ENCODE peak calls at places on chromosome 7, in four cellular contexts. One of them, this sample, is unnamed.
A peak's percentile ranks its signal among the peaks of the same experiment; 100 is the strongest.

GRCh38 chr7:152568972-152569371 is 107.0 kb downstream of the XRCC2 start:
- DNase-seq in mesendoderm: no peak
- DNase-seq in IMR-90: no peak
- DNase-seq in H1: no peak
- DNase-seq in this sample: no peak

GRCh38 chr7:37251222-37251621 is 197.4 kb downstream of the ELMO1 start:
- DNase-seq in IMR-90: no peak
- DNase-seq in H1: no peak
- DNase-seq in mesendoderm: no peak
- DNase-seq in this sample: no peak

GRCh38 chr7:36280840-36281812 is 108.5 kb upstream of the ANLN start:
- DNase-seq in IMR-90: peak; percentile 90
- DNase-seq in mesendoderm: peak; percentile 78
- DNase-seq in H1: no peak
- DNase-seq in this sample: peak; percentile 74

GRCh38 chr7:114567416-114567815 is 152.8 kb downstream of the FOXP2 start:
- DNase-seq in H1: no peak
- DNase-seq in mesendoderm: no peak
- DNase-seq in IMR-90: no peak
- DNase-seq in this sample: no peak

GRCh38 chr7:114957434-114957833 is 35.5 kb downstream of the MDFIC start:
- DNase-seq in H1: no peak
- DNase-seq in IMR-90: no peak
- DNase-seq in mesendoderm: no peak
- DNase-seq in this sample: no peak

GRCh38 chr7:6159097-6159483 is 113.3 kb downstream of the CYTH3 start:
- DNase-seq in IMR-90: peak; percentile 5
- DNase-seq in mesendoderm: no peak
- DNase-seq in H1: no peak
- DNase-seq in this sample: no peak

GRCh38 chr7:20240080-20240926 is 23.1 kb upstream of the MACC1 start:
- DNase-seq in mesendoderm: no peak
- DNase-seq in H1: no peak
- DNase-seq in IMR-90: no peak
- DNase-seq in this sample: no peak

GRCh38 chr7:77550586-77550985 is 13.5 kb downstream of the PTPN12 start:
- DNase-seq in mesendoderm: no peak
- DNase-seq in H1: no peak
- DNase-seq in IMR-90: peak; percentile 22
- DNase-seq in this sample: no peak

GRCh38 chr7:55409474-55410225 is 44.5 kb downstream of the LANCL2 start:
- DNase-seq in IMR-90: peak; percentile 35
- DNase-seq in H1: no peak
- DNase-seq in mesendoderm: no peak
- DNase-seq in this sample: no peak

GRCh38 chr7:69932034-69932628 is 333.9 kb downstream of the AUTS2 start:
- DNase-seq in IMR-90: peak; percentile 4
- DNase-seq in mesendoderm: peak; percentile 47
- DNase-seq in H1: no peak
- DNase-seq in this sample: no peak

GRCh38 chr7:98084631-98085030 is 22.0 kb upstream of the LMTK2 start:
- DNase-seq in H1: no peak
- DNase-seq in IMR-90: no peak
- DNase-seq in mesendoderm: no peak
- DNase-seq in this sample: no peak

GRCh38 chr7:142885311-142886230 is at the start of gene TRPV6:
- DNase-seq in H1: peak; percentile 15
- DNase-seq in mesendoderm: peak; percentile 93
- DNase-seq in IMR-90: no peak
- DNase-seq in this sample: peak; percentile 83

GRCh38 chr7:80277434-80278427 is 143.1 kb downstream of the GNAI1 start:
- DNase-seq in IMR-90: peak; percentile 32
- DNase-seq in mesendoderm: no peak
- DNase-seq in H1: no peak
- DNase-seq in this sample: no peak

GRCh38 chr7:17830206-17830605 is 110.1 kb downstream of the SNX13 start:
- DNase-seq in H1: no peak
- DNase-seq in mesendoderm: no peak
- DNase-seq in IMR-90: no peak
- DNase-seq in this sample: no peak

GRCh38 chr7:115782716-115783460 is 247.7 kb downstream of the TFEC start:
- DNase-seq in H1: no peak
- DNase-seq in mesendoderm: no peak
- DNase-seq in IMR-90: no peak
- DNase-seq in this sample: no peak

GRCh38 chr7:37832194-37832593 is 16.2 kb upstream of the NME8 start:
- DNase-seq in H1: no peak
- DNase-seq in mesendoderm: no peak
- DNase-seq in IMR-90: no peak
- DNase-seq in this sample: no peak

GRCh38 chr7:99406557-99406956 is 1.8 kb downstream of the PDAP1 start:
- DNase-seq in H1: no peak
- DNase-seq in IMR-90: no peak
- DNase-seq in mesendoderm: no peak
- DNase-seq in this sample: no peak

GRCh38 chr7:79142706-79143105 is 310.8 kb downstream of the MAGI2 start:
- DNase-seq in H1: no peak
- DNase-seq in IMR-90: no peak
- DNase-seq in mesendoderm: no peak
- DNase-seq in this sample: no peak

GRCh38 chr7:6026011-6026819 is 5.0 kb upstream of the ANKRD61 start:
- DNase-seq in mesendoderm: peak; percentile 77
- DNase-seq in H1: peak; percentile 29
- DNase-seq in IMR-90: peak; percentile 20
- DNase-seq in this sample: peak; percentile 72

GRCh38 chr7:123241809-123242208 is 42.0 kb upstream of the SLC13A1 start:
- DNase-seq in IMR-90: no peak
- DNase-seq in H1: no peak
- DNase-seq in mesendoderm: no peak
- DNase-seq in this sample: no peak

GRCh38 chr7:101743241-101743994 is 74.0 kb upstream of the CUX1 start:
- DNase-seq in H1: peak; percentile 25
- DNase-seq in mesendoderm: peak; percentile 75
- DNase-seq in IMR-90: peak; percentile 49
- DNase-seq in this sample: peak; percentile 83

GRCh38 chr7:50828801-50829200 is 46.1 kb upstream of the GRB10 start:
- DNase-seq in mesendoderm: no peak
- DNase-seq in H1: no peak
- DNase-seq in IMR-90: no peak
- DNase-seq in this sample: no peak

GRCh38 chr7:50822716-50823115 is 40.0 kb upstream of the GRB10 start:
- DNase-seq in IMR-90: peak; percentile 50
- DNase-seq in H1: no peak
- DNase-seq in mesendoderm: no peak
- DNase-seq in this sample: no peak

GRCh38 chr7:50824882-50825281 is 42.2 kb upstream of the GRB10 start:
- DNase-seq in IMR-90: no peak
- DNase-seq in H1: no peak
- DNase-seq in mesendoderm: no peak
- DNase-seq in this sample: no peak

GRCh38 chr7:50827281-50827680 is 44.6 kb upstream of the GRB10 start:
- DNase-seq in H1: no peak
- DNase-seq in IMR-90: no peak
- DNase-seq in mesendoderm: no peak
- DNase-seq in this sample: no peak

DNA sequence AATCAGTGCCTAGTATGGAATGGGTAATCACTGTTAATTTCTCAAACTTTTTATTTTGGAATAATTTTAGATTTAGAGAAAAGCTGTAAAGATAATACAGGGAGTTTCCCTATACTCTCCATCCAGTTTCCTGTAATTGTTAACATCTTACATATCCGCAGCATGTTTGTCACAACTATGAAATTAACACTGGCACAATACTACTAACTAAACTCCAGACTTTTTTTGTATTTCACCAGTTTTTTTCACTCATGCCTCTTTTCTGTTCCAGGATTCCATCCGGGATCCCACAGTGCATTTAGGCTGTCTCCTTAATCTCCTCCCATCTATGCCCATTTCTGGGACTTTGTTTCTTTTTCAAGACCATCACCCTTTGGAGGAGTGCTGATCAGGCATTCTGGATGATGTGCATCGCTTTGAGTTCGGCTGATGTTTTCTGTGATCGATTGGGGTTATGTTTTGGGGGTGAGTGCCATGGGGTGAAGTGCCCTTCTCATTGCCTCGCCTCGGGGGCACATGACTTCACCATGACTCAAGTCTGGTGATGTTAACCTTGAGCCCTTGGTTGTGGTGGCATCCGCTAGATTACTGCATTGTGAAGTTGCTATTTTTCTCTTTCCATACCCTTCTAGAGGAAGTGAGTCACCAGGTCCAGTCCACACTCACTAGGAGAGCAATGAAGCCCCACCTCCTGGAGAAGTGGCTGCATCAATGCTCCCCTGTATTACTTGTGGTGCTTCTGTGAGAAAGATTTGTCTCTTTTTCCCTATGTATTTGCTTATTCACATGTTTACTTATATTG is 43.9 kb upstream of the GRB10 start:
- DNase-seq in mesendoderm: peak; percentile 48
- DNase-seq in H1: no peak
- DNase-seq in IMR-90: peak; percentile 87
- DNase-seq in this sample: no peak
- H2BK120ac ChIP-seq in mesendoderm: no peak overlapping the region
- H2BK120ac ChIP-seq in H1: no peak overlapping the region
- H2BK120ac ChIP-seq in IMR-90: peak overlapping the region; percentile 76
- H2BK120ac ChIP-seq in this sample: no peak overlapping the region

GRCh38 chr7:63041786-63042185 is 956.9 kb upstream of the ZNF722 start:
- DNase-seq in H1: no peak
- DNase-seq in IMR-90: no peak
- DNase-seq in mesendoderm: no peak
- DNase-seq in this sample: no peak

GRCh38 chr7:63044721-63045120 is 953.9 kb upstream of the ZNF722 start:
- DNase-seq in H1: no peak
- DNase-seq in IMR-90: no peak
- DNase-seq in mesendoderm: no peak
- DNase-seq in this sample: no peak

GRCh38 chr7:63043657-63044543 is 954.7 kb upstream of the ZNF722 start:
- DNase-seq in H1: no peak
- DNase-seq in IMR-90: no peak
- DNase-seq in mesendoderm: no peak
- DNase-seq in this sample: no peak

GRCh38 chr7:63040966-63041610 is 957.6 kb upstream of the ZNF722 start:
- DNase-seq in IMR-90: no peak
- DNase-seq in H1: no peak
- DNase-seq in mesendoderm: no peak
- DNase-seq in this sample: no peak

DNA sequence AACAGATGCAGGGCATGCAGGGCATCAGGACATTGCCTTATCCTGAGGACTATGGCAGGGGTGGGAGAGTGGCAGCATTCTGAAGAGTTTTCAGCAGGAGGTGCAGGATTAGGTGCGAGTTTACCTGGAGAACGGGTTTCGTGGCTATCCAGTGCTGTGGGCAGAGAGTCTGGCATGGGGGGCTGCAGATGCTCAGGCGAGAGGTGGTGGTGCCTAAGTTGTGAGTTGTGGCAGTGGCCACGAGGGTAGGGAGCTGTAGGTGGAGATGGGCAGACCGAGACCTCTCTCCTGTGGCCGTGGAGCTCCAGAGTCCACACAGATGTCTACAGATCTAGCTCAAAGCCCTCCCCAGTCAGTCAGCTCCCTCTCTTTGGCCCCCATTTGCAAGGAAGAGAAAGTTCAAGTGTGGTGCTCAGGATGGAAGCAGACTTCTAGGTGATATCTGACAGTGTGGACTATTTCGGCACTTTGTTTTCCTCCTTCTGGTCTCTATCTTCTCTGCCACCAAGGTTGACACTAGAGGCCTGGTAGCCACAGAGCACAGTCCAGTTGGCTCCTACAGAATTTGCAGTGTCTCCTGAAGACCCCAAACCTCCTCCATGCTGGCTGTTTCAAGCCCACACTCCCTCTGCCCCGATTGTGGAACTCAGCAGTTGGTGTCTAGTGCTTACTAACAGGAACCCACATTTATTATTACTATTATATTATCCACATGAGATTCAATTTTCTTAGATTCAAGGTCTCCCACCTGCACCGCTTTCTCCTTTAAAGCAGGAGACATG is 955.7 kb upstream of the ZNF722 start:
- DNase-seq in H1: no peak
- DNase-seq in mesendoderm: no peak
- DNase-seq in IMR-90: no peak
- DNase-seq in this sample: no peak
- H4K5ac ChIP-seq in H1: no peak overlapping the region
- H4K5ac ChIP-seq in mesendoderm: no peak overlapping the region
- H4K5ac ChIP-seq in IMR-90: no peak overlapping the region
- H4K5ac ChIP-seq in this sample: no peak overlapping the region

GRCh38 chr7:137989127-137989526 is 12.8 kb downstream of the CREB3L2 start:
- DNase-seq in H1: no peak
- DNase-seq in IMR-90: no peak
- DNase-seq in mesendoderm: no peak
- DNase-seq in this sample: no peak
- H3K4ac ChIP-seq in H1: no peak overlapping the region
- H3K4ac ChIP-seq in IMR-90: peak overlapping the region; percentile 91
- H3K4ac ChIP-seq in mesendoderm: no peak overlapping the region
- H3K4ac ChIP-seq in this sample: no peak overlapping the region

GRCh38 chr7:84817016-84817415 is 369.8 kb downstream of the SEMA3D start:
- DNase-seq in H1: no peak
- DNase-seq in IMR-90: no peak
- DNase-seq in mesendoderm: no peak
- DNase-seq in this sample: no peak

GRCh38 chr7:84823530-84823929 is 363.3 kb downstream of the SEMA3D start:
- DNase-seq in H1: no peak
- DNase-seq in IMR-90: no peak
- DNase-seq in mesendoderm: no peak
- DNase-seq in this sample: no peak

GRCh38 chr7:84824057-84824651 is 362.7 kb downstream of the SEMA3D start:
- DNase-seq in H1: no peak
- DNase-seq in mesendoderm: no peak
- DNase-seq in IMR-90: no peak
- DNase-seq in this sample: no peak

GRCh38 chr7:84822941-84823510 is 363.8 kb downstream of the SEMA3D start:
- DNase-seq in mesendoderm: no peak
- DNase-seq in H1: no peak
- DNase-seq in IMR-90: no peak
- DNase-seq in this sample: no peak

DNA sequence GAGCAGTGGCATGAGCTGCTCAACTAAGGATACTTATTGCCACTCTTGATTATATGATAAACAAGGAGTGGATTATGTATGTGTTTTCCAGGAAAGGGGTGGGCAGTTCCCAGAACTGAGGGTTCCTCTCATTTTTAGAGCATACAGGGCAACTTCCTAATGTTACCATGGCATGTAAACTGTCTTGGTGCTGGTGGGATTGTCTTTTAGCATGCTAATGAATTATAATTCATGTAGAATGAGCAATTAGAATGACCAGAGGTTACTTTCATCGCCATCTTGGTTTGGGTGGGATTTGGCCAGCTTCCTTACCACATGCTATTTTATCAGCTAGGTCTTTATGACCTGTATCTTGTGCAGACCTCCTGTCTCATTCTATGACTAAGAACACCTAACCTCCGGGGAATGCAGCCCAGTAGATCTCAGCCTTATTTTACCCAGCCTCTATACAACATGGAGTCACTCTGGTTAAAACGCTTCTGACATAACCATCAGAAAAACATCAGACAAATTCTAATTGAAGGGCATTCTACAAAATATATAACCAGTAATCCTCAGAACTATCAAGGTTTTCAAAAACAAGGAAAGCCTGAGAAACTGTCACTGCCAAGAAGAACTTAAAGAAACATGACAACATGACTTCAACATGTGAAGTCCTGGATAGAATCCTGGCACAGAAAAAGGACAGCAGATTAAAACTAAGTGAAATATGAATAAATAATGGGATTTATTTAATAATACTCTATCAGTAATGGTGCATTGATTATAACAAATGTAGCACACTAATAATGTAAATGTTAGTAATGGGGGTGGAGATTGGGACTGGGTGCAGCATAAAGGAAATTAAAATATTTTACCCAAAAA is 365.0 kb downstream of the SEMA3D start:
- DNase-seq in H1: no peak
- DNase-seq in IMR-90: no peak
- DNase-seq in mesendoderm: no peak
- DNase-seq in this sample: no peak
- H2BK120ac ChIP-seq in H1: no peak overlapping the region
- H2BK120ac ChIP-seq in IMR-90: no peak overlapping the region
- H2BK120ac ChIP-seq in mesendoderm: no peak overlapping the region
- H2BK120ac ChIP-seq in this sample: no peak overlapping the region